ENCODE peak calls at places on chromosomes 16 and 17, in four cellular contexts. T is BJ, X is Panc1, J is nephron progenitor cell. W is an unnamed sample.

GRCh38 chr16:1452530-1452929 is 8.2 kb upstream of the CCDC154 start:
- DNase-seq in T (no peak), X (no peak), J (no peak), W (no peak)

GRCh38 chr16:67774457-67774853 is 31.9 kb downstream of the RANBP10 start:
- DNase-seq in T (no peak), X (no peak), J (no peak), W (no peak)

GRCh38 chr16:86495756-86496261 is 14.5 kb upstream of the FOXF1 start:
- DNase-seq in T (no peak), X (no peak), J (no peak), W (no peak)

GRCh38 chr16:85374571-85374872 is 238.6 kb upstream of the GSE1 start:
- DNase-seq in T (no peak), X (no peak), J (no peak), W (no peak)

GRCh38 chr17:47650525-47651522 is 1.1 kb downstream of the KPNB1 start:
- DNase-seq in T (peak; percentile 76), X (peak; percentile 54), J (peak; percentile 92), W (peak; percentile 89)

GRCh38 chr17:80921159-80921558 is 70.5 kb upstream of the CHMP6 start:
- DNase-seq in T (no peak), X (no peak), J (no peak), W (no peak)

GRCh38 chr17:50618300-50618699 is 16.4 kb upstream of the ABCC3 start:
- DNase-seq in T (no peak), X (no peak), J (no peak), W (no peak)

GRCh38 chr16:2053897-2054296 is 6.1 kb downstream of the TSC2 start:
- DNase-seq in T (no peak), X (no peak), J (no peak), W (no peak)

GRCh38 chr16:1034230-1035065 is 38.1 kb upstream of the SSTR5 start:
- DNase-seq in T (no peak), X (no peak), J (no peak), W (no peak)

GRCh38 chr16:72873853-72874252 is 174.1 kb downstream of the ZFHX3 start:
- DNase-seq in T (no peak), X (no peak), J (no peak), W (no peak)

GRCh38 chr17:48261297-48261880 is 153.8 kb downstream of the SNX11 start:
- DNase-seq in T (no peak), X (peak; percentile 58), J (peak; percentile 60), W (no peak)

GRCh38 chr17:12927541-12928425 is 90.0 kb downstream of the ELAC2 start:
- DNase-seq in T (no peak), X (no peak), J (no peak), W (no peak)

GRCh38 chr17:8366231-8366630 is 10.3 kb downstream of the KRABD2 start:
- DNase-seq in T (no peak), X (no peak), J (no peak), W (peak; percentile 25)

GRCh38 chr17:8371786-8372185 is 4.7 kb downstream of the KRABD2 start:
- DNase-seq in T (no peak), X (no peak), J (no peak), W (no peak)

GRCh38 chr17:8365143-8365542 is 11.4 kb downstream of the KRABD2 start:
- DNase-seq in T (no peak), X (no peak), J (no peak), W (no peak)

GRCh38 chr17:8372422-8372821 is 4.1 kb downstream of the KRABD2 start:
- DNase-seq in T (no peak), X (no peak), J (no peak), W (no peak)

GRCh38 chr17:8369944-8370343 is 6.6 kb downstream of the KRABD2 start:
- DNase-seq in T (no peak), X (no peak), J (no peak), W (no peak)
- TF ChIP-seq CTCF in T (no peak), X (no peak), J (no peak), W (no peak)

DNA sequence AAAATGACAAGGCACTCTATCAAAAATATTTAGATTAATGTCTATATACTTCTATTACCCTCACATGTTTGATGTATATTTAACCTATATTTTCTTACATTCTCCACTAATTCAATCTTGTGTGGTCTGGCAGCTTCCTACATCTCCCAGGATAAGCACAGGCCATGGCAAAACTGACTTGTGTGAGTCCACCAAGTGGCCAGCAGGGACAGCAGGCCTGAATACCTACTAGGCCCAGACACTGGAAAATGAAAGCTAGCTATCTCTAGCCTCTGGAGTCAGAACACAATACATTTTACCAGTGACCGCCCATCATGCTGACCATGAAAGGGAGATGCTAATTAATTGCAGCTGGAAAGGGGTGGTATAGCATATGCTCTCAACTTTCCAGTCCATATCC is 132.3 kb downstream of the PCTP start:
- DNase-seq in T (no peak), X (no peak), J (no peak), W (no peak)
- TF ChIP-seq CTCF in T (no peak), X (no peak), J (no peak), W (no peak)

GRCh38 chr16:87575027-87575804 is 27.1 kb upstream of the JPH3 start:
- DNase-seq in T (no peak), X (no peak), J (peak; percentile 61), W (no peak)
- TF ChIP-seq CTCF in T (no peak), X (no peak), J (peak; percentile 27), W (no peak)

GRCh38 chr17:77145635-77146632 is 5.2 kb downstream of the SEC14L1 start:
- DNase-seq in T (peak; percentile 52), X (no peak), J (peak; percentile 40), W (peak; percentile 49)
- TF ChIP-seq CTCF in T (peak; percentile 52), X (no peak), J (no peak), W (peak; percentile 43)

GRCh38 chr17:39264119-39264518 is 38.4 kb upstream of the STAC2 start:
- DNase-seq in T (no peak), X (no peak), J (no peak), W (no peak)

DNA sequence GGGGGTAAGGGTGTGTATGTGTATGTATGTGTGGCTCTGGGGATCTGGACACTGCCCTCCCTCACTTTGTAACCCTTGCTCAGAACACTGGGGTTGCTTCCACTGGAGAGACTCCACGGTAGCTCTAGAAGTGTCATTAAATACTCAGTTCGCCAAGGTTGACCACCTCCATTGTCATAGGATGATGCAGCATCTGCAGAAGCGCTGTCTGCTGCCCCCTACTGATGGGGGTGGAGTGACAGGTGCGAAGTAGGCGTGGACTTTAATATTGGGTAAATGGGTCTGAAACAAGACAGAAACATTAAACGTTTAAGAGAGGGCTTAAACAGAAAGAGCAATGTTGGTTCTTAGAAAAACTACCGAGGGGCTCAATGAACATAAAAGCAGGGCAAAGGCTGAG is 35.5 kb upstream of the STAC2 start:
- DNase-seq in T (no peak), X (no peak), J (peak; percentile 23), W (no peak)
- TF ChIP-seq CTCF in T (peak; percentile 18), X (peak; percentile 25), J (no peak), W (peak; percentile 4)

W was measured in AG09319.